ENCODE peak calls at places on chromosomes 7 and 10, in seven cellular contexts. One of them, this sample, is unnamed.

GRCh38 chr7:44964384-44964830 is 14.4 kb downstream of the MYO1G start:
- DNase-seq in H1: no peak
- DNase-seq in HCT116: no peak
- DNase-seq in K562: peak; percentile 57
- DNase-seq in SK-N-SH: peak; percentile 71
- DNase-seq in GM12878: no peak
- DNase-seq in HepG2: no peak
- DNase-seq in this sample: no peak

GRCh38 chr10:8004469-8005000 is 50.0 kb upstream of the GATA3 start:
- DNase-seq in H1: no peak
- DNase-seq in HCT116: no peak
- DNase-seq in K562: no peak
- DNase-seq in SK-N-SH: no peak
- DNase-seq in GM12878: no peak
- DNase-seq in HepG2: no peak
- DNase-seq in this sample: no peak

GRCh38 chr7:150397376-150398107 is 18.4 kb downstream of the ZNF775 start:
- DNase-seq in H1: no peak
- DNase-seq in HCT116: no peak
- DNase-seq in K562: no peak
- DNase-seq in SK-N-SH: no peak
- DNase-seq in GM12878: no peak
- DNase-seq in HepG2: no peak
- DNase-seq in this sample: no peak

GRCh38 chr7:106071356-106071998 is 40.6 kb downstream of the SYPL1 start:
- DNase-seq in H1: no peak
- DNase-seq in HCT116: no peak
- DNase-seq in K562: no peak
- DNase-seq in SK-N-SH: peak; percentile 49
- DNase-seq in GM12878: peak; percentile 98
- DNase-seq in HepG2: no peak
- DNase-seq in this sample: no peak

GRCh38 chr7:90708841-90709317 is 112.8 kb downstream of the CDK14 start:
- DNase-seq in H1: no peak
- DNase-seq in HCT116: peak; percentile 38
- DNase-seq in K562: no peak
- DNase-seq in SK-N-SH: no peak
- DNase-seq in GM12878: peak; percentile 67
- DNase-seq in HepG2: peak; percentile 43
- DNase-seq in this sample: peak; percentile 22

GRCh38 chr10:97875391-97875790 is 25.7 kb downstream of the GOLGA7B start:
- DNase-seq in H1: no peak
- DNase-seq in HCT116: no peak
- DNase-seq in K562: no peak
- DNase-seq in SK-N-SH: no peak
- DNase-seq in GM12878: no peak
- DNase-seq in HepG2: no peak
- DNase-seq in this sample: no peak

GRCh38 chr7:129298268-129298893 is 73.6 kb downstream of the AHCYL2 start:
- DNase-seq in H1: no peak
- DNase-seq in HCT116: peak; percentile 26
- DNase-seq in K562: peak; percentile 58
- DNase-seq in SK-N-SH: peak; percentile 65
- DNase-seq in GM12878: no peak
- DNase-seq in HepG2: peak; percentile 36
- DNase-seq in this sample: peak; percentile 53

GRCh38 chr10:118045842-118046490 is 775 bp downstream of the RAB11FIP2 start:
- DNase-seq in H1: no peak
- DNase-seq in HCT116: peak; percentile 12
- DNase-seq in K562: peak; percentile 9
- DNase-seq in SK-N-SH: no peak
- DNase-seq in GM12878: peak; percentile 4
- DNase-seq in HepG2: peak; percentile 15
- DNase-seq in this sample: peak; percentile 22

GRCh38 chr7:131013716-131014115 is 279.7 kb upstream of the KLF14 start:
- DNase-seq in H1: no peak
- DNase-seq in HCT116: no peak
- DNase-seq in K562: no peak
- DNase-seq in SK-N-SH: no peak
- DNase-seq in GM12878: no peak
- DNase-seq in HepG2: no peak
- DNase-seq in this sample: no peak

GRCh38 chr7:79668292-79668691 is 214.8 kb upstream of the MAGI2 start:
- DNase-seq in H1: no peak
- DNase-seq in HCT116: no peak
- DNase-seq in K562: no peak
- DNase-seq in SK-N-SH: no peak
- DNase-seq in GM12878: no peak
- DNase-seq in HepG2: no peak
- DNase-seq in this sample: no peak

GRCh38 chr10:105925045-105925785 is 1239.3 kb downstream of the SORCS1 start:
- DNase-seq in H1: no peak
- DNase-seq in HCT116: no peak
- DNase-seq in K562: no peak
- DNase-seq in SK-N-SH: no peak
- DNase-seq in GM12878: no peak
- DNase-seq in HepG2: no peak
- DNase-seq in this sample: no peak

GRCh38 chr10:15879058-15879457 is 18.8 kb upstream of the MINDY3 start:
- DNase-seq in H1: no peak
- DNase-seq in HCT116: no peak
- DNase-seq in K562: peak; percentile 48
- DNase-seq in SK-N-SH: peak; percentile 44
- DNase-seq in GM12878: no peak
- DNase-seq in HepG2: peak; percentile 44
- DNase-seq in this sample: no peak

GRCh38 chr7:76267835-76268183 is 34.7 kb upstream of the HSPB1 start:
- DNase-seq in H1: no peak
- DNase-seq in HCT116: no peak
- DNase-seq in K562: no peak
- DNase-seq in SK-N-SH: no peak
- DNase-seq in GM12878: no peak
- DNase-seq in HepG2: no peak
- DNase-seq in this sample: no peak

GRCh38 chr7:33107136-33108066 is 1.8 kb downstream of the RP9 start:
- DNase-seq in H1: no peak
- DNase-seq in HCT116: no peak
- DNase-seq in K562: peak; percentile 28
- DNase-seq in SK-N-SH: peak; percentile 62
- DNase-seq in GM12878: no peak
- DNase-seq in HepG2: peak; percentile 47
- DNase-seq in this sample: no peak

GRCh38 chr10:72171175-72171630 is 44.6 kb upstream of the ANAPC16 start:
- DNase-seq in H1: no peak
- DNase-seq in HCT116: peak; percentile 92
- DNase-seq in K562: no peak
- DNase-seq in SK-N-SH: no peak
- DNase-seq in GM12878: no peak
- DNase-seq in HepG2: peak; percentile 17
- DNase-seq in this sample: peak; percentile 80

GRCh38 chr7:50584793-50585399 is 19.7 kb upstream of the DDC start:
- DNase-seq in H1: no peak
- DNase-seq in HCT116: no peak
- DNase-seq in K562: no peak
- DNase-seq in SK-N-SH: no peak
- DNase-seq in GM12878: no peak
- DNase-seq in HepG2: no peak
- DNase-seq in this sample: no peak

GRCh38 chr7:42197391-42197790 is 39.6 kb downstream of the GLI3 start:
- DNase-seq in H1: no peak
- DNase-seq in HCT116: no peak
- DNase-seq in K562: no peak
- DNase-seq in SK-N-SH: no peak
- DNase-seq in GM12878: no peak
- DNase-seq in HepG2: no peak
- DNase-seq in this sample: no peak

GRCh38 chr7:91240546-91240945 is 23.7 kb upstream of the FZD1 start:
- DNase-seq in H1: no peak
- DNase-seq in HCT116: no peak
- DNase-seq in K562: no peak
- DNase-seq in SK-N-SH: no peak
- DNase-seq in GM12878: no peak
- DNase-seq in HepG2: peak; percentile 32
- DNase-seq in this sample: no peak

GRCh38 chr7:16318989-16319915 is 102.1 kb downstream of the CRPPA start:
- DNase-seq in H1: no peak
- DNase-seq in HCT116: peak; percentile 81
- DNase-seq in K562: no peak
- DNase-seq in SK-N-SH: no peak
- DNase-seq in GM12878: no peak
- DNase-seq in HepG2: no peak
- DNase-seq in this sample: no peak

GRCh38 chr7:81299711-81300110 is 380.9 kb upstream of the SEMA3C start:
- DNase-seq in H1: no peak
- DNase-seq in HCT116: no peak
- DNase-seq in K562: no peak
- DNase-seq in SK-N-SH: no peak
- DNase-seq in GM12878: no peak
- DNase-seq in HepG2: no peak
- DNase-seq in this sample: no peak

GRCh38 chr10:46247808-46248569 is 38.8 kb upstream of the ANTXRL start:
- DNase-seq in H1: no peak
- DNase-seq in HCT116: no peak
- DNase-seq in K562: peak; percentile 70
- DNase-seq in SK-N-SH: peak; percentile 83
- DNase-seq in GM12878: no peak
- DNase-seq in HepG2: no peak
- DNase-seq in this sample: no peak

GRCh38 chr7:44398506-44398905 is 73.1 kb upstream of the CAMK2B start:
- DNase-seq in H1: no peak
- DNase-seq in HCT116: no peak
- DNase-seq in K562: no peak
- DNase-seq in SK-N-SH: no peak
- DNase-seq in GM12878: no peak
- DNase-seq in HepG2: no peak
- DNase-seq in this sample: no peak

GRCh38 chr7:30738026-30738915 is 13.7 kb upstream of the INMT start:
- DNase-seq in H1: no peak
- DNase-seq in HCT116: no peak
- DNase-seq in K562: no peak
- DNase-seq in SK-N-SH: no peak
- DNase-seq in GM12878: no peak
- DNase-seq in HepG2: no peak
- DNase-seq in this sample: no peak

GRCh38 chr10:52312999-52313349 is 1.1 kb upstream of the DKK1 start:
- DNase-seq in H1: no peak
- DNase-seq in HCT116: no peak
- DNase-seq in K562: no peak
- DNase-seq in SK-N-SH: no peak
- DNase-seq in GM12878: no peak
- DNase-seq in HepG2: no peak
- DNase-seq in this sample: no peak
- H3K4me3 ChIP-seq in H1: peak overlapping the region; percentile 71
- H3K4me3 ChIP-seq in HCT116: peak overlapping the region; percentile 93
- H3K4me3 ChIP-seq in K562: no peak overlapping the region
- H3K4me3 ChIP-seq in SK-N-SH: peak overlapping the region; percentile 95
- H3K4me3 ChIP-seq in GM12878: no peak overlapping the region
- H3K4me3 ChIP-seq in HepG2: peak overlapping the region; percentile 68
- H3K4me3 ChIP-seq in this sample: peak overlapping the region; percentile 91

GRCh38 chr7:142519077-142519789 is 230.0 kb upstream of the PRSS1 start:
- DNase-seq in H1: no peak
- DNase-seq in HCT116: no peak
- DNase-seq in K562: no peak
- DNase-seq in SK-N-SH: peak; percentile 19
- DNase-seq in GM12878: no peak
- DNase-seq in HepG2: no peak
- DNase-seq in this sample: no peak

GRCh38 chr7:142519790-142520078 is 229.5 kb upstream of the PRSS1 start:
- DNase-seq in H1: no peak
- DNase-seq in HCT116: no peak
- DNase-seq in K562: no peak
- DNase-seq in SK-N-SH: no peak
- DNase-seq in GM12878: no peak
- DNase-seq in HepG2: no peak
- DNase-seq in this sample: no peak

GRCh38 chr7:142528608-142529408 is 220.5 kb upstream of the PRSS1 start:
- DNase-seq in H1: no peak
- DNase-seq in HCT116: no peak
- DNase-seq in K562: no peak
- DNase-seq in SK-N-SH: no peak
- DNase-seq in GM12878: no peak
- DNase-seq in HepG2: no peak
- DNase-seq in this sample: no peak

GRCh38 chr7:142523821-142524460 is 225.3 kb upstream of the PRSS1 start:
- DNase-seq in H1: no peak
- DNase-seq in HCT116: no peak
- DNase-seq in K562: no peak
- DNase-seq in SK-N-SH: no peak
- DNase-seq in GM12878: no peak
- DNase-seq in HepG2: no peak
- DNase-seq in this sample: no peak
- TF ChIP-seq CTCF in H1: no peak
- TF ChIP-seq CTCF in HCT116: peak; percentile 23
- TF ChIP-seq CTCF in K562: no peak
- TF ChIP-seq CTCF in SK-N-SH: peak; percentile 39
- TF ChIP-seq CTCF in GM12878: no peak
- TF ChIP-seq CTCF in HepG2: no peak
- TF ChIP-seq CTCF in this sample: peak; percentile 32

DNA sequence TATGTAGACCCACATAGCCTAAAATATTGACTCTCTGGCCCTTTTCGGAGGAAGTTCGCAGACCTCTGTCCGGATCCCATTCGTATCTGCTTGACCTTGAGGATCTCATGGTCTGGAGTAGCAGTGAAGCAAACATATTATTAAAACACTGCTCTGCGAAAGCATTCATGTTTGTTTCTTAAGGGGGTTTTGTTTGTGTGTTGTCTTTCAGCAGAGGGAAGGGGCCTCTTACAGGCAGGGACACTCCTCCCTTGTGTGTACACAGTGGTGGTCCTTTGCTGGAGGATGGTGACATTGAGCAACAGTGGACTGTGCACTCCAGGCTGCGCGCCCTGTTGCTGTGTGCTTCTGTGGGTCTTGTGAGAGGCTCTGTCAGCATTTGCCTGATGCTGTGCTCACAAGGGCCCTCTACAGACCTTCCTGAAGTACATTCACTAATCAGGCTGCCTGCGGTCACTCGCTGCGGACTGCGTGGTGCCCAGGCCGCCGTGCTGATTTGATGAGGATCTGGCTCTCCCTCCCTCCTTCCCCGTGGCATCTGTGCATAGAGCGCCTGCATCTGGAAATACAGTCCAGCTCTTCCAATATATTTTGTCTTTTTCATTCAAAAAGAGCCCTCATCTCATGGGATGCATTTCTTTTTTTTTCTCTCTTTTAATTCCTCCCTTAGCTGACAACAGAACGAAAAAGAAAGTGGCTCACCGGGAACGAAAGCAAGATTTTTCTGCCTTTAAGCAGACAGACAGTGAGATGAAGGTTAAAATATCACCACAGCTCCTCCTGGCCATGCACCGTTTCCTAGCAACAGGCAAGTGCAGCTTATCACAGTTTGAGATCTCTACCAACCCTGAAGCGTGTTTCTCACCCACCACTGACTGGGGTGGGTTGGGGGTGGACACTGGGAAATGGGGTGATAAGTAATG is 135.8 kb downstream of the CNNM2 start:
- DNase-seq in H1: peak; percentile 29
- DNase-seq in HCT116: no peak
- DNase-seq in K562: peak; percentile 45
- DNase-seq in SK-N-SH: peak; percentile 77
- DNase-seq in GM12878: peak; percentile 55
- DNase-seq in HepG2: peak; percentile 96
- DNase-seq in this sample: no peak
- TF ChIP-seq SIN3A in H1: no peak
- TF ChIP-seq SIN3A in HCT116: no peak
- TF ChIP-seq SIN3A in K562: no peak
- TF ChIP-seq SIN3A in SK-N-SH: no peak
- TF ChIP-seq SIN3A in GM12878: no peak
- TF ChIP-seq SIN3A in HepG2: peak; percentile 83
- TF ChIP-seq SIN3A in this sample: no peak

GRCh38 chr7:101232141-101232821 is 5.3 kb downstream of the CLDN15 start:
- DNase-seq in H1: peak; percentile 39
- DNase-seq in HCT116: no peak
- DNase-seq in K562: peak; percentile 68
- DNase-seq in SK-N-SH: peak; percentile 56
- DNase-seq in GM12878: no peak
- DNase-seq in HepG2: no peak
- DNase-seq in this sample: no peak
- H3K4me3 ChIP-seq in H1: peak overlapping the region; percentile 67
- H3K4me3 ChIP-seq in HCT116: peak overlapping the region; percentile 65
- H3K4me3 ChIP-seq in K562: no peak overlapping the region
- H3K4me3 ChIP-seq in SK-N-SH: no peak overlapping the region
- H3K4me3 ChIP-seq in GM12878: no peak overlapping the region
- H3K4me3 ChIP-seq in HepG2: no peak overlapping the region
- H3K4me3 ChIP-seq in this sample: peak overlapping the region; percentile 55

This sample was measured in Panc1.